ENCODE peak calls at places on chromosomes 11 and 22, in ten cellular contexts. Z is tibial artery; A is IMR-90; M is iPS DF 6.9; Y is tibial nerve; P is fibroblast of lung; Q is breast epithelium; T is HL-60; D is CD8-positive, alpha-beta T cell; W is mesendoderm. O is an unnamed sample.
A peak's percentile ranks its signal among the peaks of the same experiment; 100 is the strongest.

GRCh38 chr11:45877845-45878244 is 7.6 kb upstream of the MAPK8IP1 start:
- DNase-seq in Z (no peak), A (no peak), M (no peak), Y (no peak), P (no peak), Q (no peak), T (no peak), D (no peak), W (no peak), O (no peak)

GRCh38 chr22:47207846-47208554 is 445.6 kb downstream of the TBC1D22A start:
- DNase-seq in Z (no peak), A (no peak), M (no peak), Y (no peak), P (no peak), Q (peak; percentile 10), T (no peak), D (no peak), W (no peak), O (no peak)

GRCh38 chr11:95544095-95544795 is 245.3 kb downstream of the FAM76B start:
- DNase-seq in Z (no peak), A (peak; percentile 57), M (no peak), Y (no peak), P (peak; percentile 66), Q (no peak), T (no peak), D (no peak), W (no peak), O (no peak)

GRCh38 chr22:19765477-19766234 is 5.1 kb downstream of the TBX1 start:
- DNase-seq in Z (no peak), A (no peak), M (no peak), Y (no peak), P (no peak), Q (no peak), T (no peak), D (no peak), W (peak; percentile 48), O (no peak)

GRCh38 chr11:62555464-62556092 is 9.0 kb upstream of the AHNAK start:
- DNase-seq in Z (peak; percentile 63), A (peak; percentile 30), M (no peak), Y (no peak), P (peak; percentile 48), Q (no peak), T (peak; percentile 93), D (peak; percentile 47), W (peak; percentile 88), O (no peak)

GRCh38 chr11:8813658-8814057 is 97.3 kb upstream of the AKIP1 start:
- DNase-seq in Z (peak; percentile 60), A (peak; percentile 89), M (peak; percentile 75), Y (peak; percentile 41), P (peak; percentile 84), Q (no peak), T (peak; percentile 86), D (peak; percentile 18), W (peak; percentile 97), O (no peak)

GRCh38 chr11:62242021-62242420 is at the start of gene SCGB1D2:
- DNase-seq in Z (no peak), A (no peak), M (no peak), Y (no peak), P (no peak), Q (peak; percentile 85), T (no peak), D (no peak), W (peak; percentile 78), O (peak; percentile 5)

GRCh38 chr11:45400594-45400993 is 114.5 kb upstream of the SYT13 start:
- DNase-seq in Z (no peak), A (peak; percentile 73), M (no peak), Y (no peak), P (peak; percentile 86), Q (no peak), T (no peak), D (no peak), W (no peak), O (no peak)

GRCh38 chr22:31275018-31275417 is 17.3 kb downstream of the PIK3IP1 start:
- DNase-seq in Z (no peak), A (no peak), M (no peak), Y (no peak), P (no peak), Q (no peak), T (no peak), D (no peak), W (no peak), O (no peak)

GRCh38 chr22:31271485-31271884 is 20.8 kb downstream of the PIK3IP1 start:
- DNase-seq in Z (no peak), A (no peak), M (no peak), Y (no peak), P (peak; percentile 66), Q (no peak), T (no peak), D (no peak), W (no peak), O (no peak)

GRCh38 chr22:31271026-31271425 is 21.3 kb downstream of the PIK3IP1 start:
- DNase-seq in Z (no peak), A (no peak), M (no peak), Y (no peak), P (no peak), Q (no peak), T (no peak), D (no peak), W (peak; percentile 51), O (no peak)

GRCh38 chr22:31274017-31274416 is 18.3 kb downstream of the PIK3IP1 start:
- DNase-seq in Z (no peak), A (no peak), M (no peak), Y (no peak), P (no peak), Q (no peak), T (no peak), D (no peak), W (no peak), O (no peak)

DNA sequence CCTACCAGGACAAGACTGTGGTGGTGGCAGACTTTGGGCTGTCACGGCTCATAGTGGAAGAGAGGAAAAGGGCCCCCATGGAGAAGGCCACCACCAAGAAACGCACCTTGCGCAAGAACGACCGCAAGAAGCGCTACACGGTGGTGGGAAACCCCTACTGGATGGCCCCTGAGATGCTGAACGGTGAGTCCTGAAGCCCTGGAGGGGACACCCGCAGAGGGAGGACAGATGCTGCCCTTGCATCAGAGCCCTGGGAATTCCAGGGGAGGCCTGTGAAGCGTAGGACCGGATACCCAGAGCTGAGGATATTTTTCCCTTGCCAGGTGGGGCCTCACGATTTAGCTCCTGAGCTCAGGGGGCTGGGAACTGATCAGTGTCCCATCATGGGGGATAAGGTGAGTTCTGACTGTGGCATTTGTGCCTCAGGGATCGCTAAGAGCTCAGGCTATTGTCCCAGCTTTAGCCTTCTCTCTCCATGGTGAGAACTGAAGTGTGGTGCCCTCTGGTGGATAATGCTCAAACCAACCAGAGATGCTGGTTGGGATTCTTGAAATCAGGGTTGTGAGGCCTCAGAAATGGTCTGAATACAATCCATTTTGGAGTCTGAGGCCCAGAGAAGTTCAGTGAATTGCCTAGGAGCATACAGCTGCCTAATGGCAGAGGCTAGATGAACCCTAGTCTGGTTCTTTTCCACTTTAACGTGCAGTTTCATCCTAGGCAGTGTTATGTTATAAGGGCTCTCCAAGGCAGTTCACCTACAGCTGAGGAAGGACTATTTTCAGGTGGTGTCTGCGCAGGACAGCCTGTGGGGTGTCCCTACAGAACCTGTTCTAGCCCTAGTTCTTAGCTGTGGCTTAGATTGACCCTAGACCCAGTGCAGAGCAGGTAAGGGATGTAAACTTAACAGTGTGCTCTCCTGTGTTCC is 19.5 kb downstream of the PIK3IP1 start:
- DNase-seq in Z (peak; percentile 62), A (peak; percentile 67), M (no peak), Y (no peak), P (peak; percentile 39), Q (no peak), T (peak; percentile 62), D (peak; percentile 44), W (peak; percentile 93), O (peak; percentile 43)
- H3K27ac ChIP-seq in Z (no peak overlapping the region), A (no peak overlapping the region), M (no peak overlapping the region), Y (peak overlapping the region; percentile 19), P (no peak overlapping the region), Q (peak overlapping the region; percentile 75), T (no peak overlapping the region), D (no peak overlapping the region), W (no peak overlapping the region), O (peak overlapping the region; percentile 15)

GRCh38 chr22:35914357-35914664 is 114.3 kb downstream of the RBFOX2 start:
- DNase-seq in Z (no peak), A (no peak), M (no peak), Y (no peak), P (no peak), Q (no peak), T (no peak), D (no peak), W (no peak), O (no peak)
- H3K27ac ChIP-seq in Z (peak overlapping the region; percentile 79), A (peak overlapping the region; percentile 18), M (no peak overlapping the region), Y (peak overlapping the region; percentile 82), P (no peak overlapping the region), Q (peak overlapping the region; percentile 80), T (no peak overlapping the region), D (no peak overlapping the region), W (no peak overlapping the region), O (peak overlapping the region; percentile 82)

DNA sequence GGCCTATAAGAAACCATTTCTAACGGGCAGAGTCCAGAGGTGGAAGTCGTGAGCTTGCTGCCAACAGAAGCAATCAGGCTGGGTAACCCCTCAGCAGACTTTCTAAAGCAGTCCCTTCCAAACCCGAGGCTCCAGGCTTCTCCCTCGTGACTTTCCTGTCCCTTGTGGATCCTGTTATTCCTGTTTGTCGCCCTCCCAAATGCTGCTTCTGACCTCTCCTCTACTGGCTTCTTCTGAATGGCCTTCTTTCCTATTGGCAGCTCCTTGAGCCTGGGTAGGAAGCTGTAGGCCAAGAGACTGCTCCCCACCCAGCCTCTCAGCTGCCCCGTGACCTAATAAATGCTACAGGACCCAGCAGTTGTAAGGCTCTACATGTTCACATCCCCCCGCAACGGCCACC is 35.0 kb downstream of the MAFF start:
- DNase-seq in Z (no peak), A (no peak), M (no peak), Y (no peak), P (no peak), Q (peak; percentile 82), T (no peak), D (no peak), W (no peak), O (no peak)
- H3K27ac ChIP-seq in Z (peak overlapping the region; percentile 34), A (no peak overlapping the region), M (no peak overlapping the region), Y (peak overlapping the region; percentile 84), P (no peak overlapping the region), Q (peak overlapping the region; percentile 80), T (no peak overlapping the region), D (no peak overlapping the region), W (no peak overlapping the region), O (peak overlapping the region; percentile 46)

GRCh38 chr11:69911310-69912160 is 92.3 kb upstream of the FGF3 start:
- DNase-seq in Z (peak; percentile 17), A (no peak), M (no peak), Y (no peak), P (no peak), Q (no peak), T (no peak), D (no peak), W (no peak), O (no peak)
- H3K27ac ChIP-seq in Z (no peak overlapping the region), A (no peak overlapping the region), M (no peak overlapping the region), Y (no peak overlapping the region), P (no peak overlapping the region), Q (no peak overlapping the region), T (no peak overlapping the region), D (no peak overlapping the region), W (no peak overlapping the region), O (no peak overlapping the region)

O was measured in substantia nigra.